ENCODE peak calls at places on chromosomes 5 and 9, in six cellular contexts. J is fibroblast of lung; N is GM12878; D is A549; G is CD4-positive, alpha-beta memory T cell; A is aorta. R is an unnamed sample. For H3K4me1, the result is how much of the 10 kb centered on the place peaks cover.

GRCh38 chr9:122418016-122418415 is 47.2 kb downstream of the PTGS1 start:
- DNase-seq in A (no peak), J (peak), G (no peak), N (no peak), D (no peak), R (no peak)

GRCh38 chr5:87121315-87122170 is 146.1 kb upstream of the RASA1 start:
- DNase-seq in N (peak), G (peak), A (no peak), J (peak), D (peak), R (peak)

GRCh38 chr5:150124111-150124557 is 31.5 kb downstream of the PDGFRB start:
- DNase-seq in D (no peak), J (no peak), A (peak), G (no peak), N (no peak), R (no peak)

GRCh38 chr5:62942384-62942783 is 363.8 kb downstream of the LRRC70 start:
- DNase-seq in A (no peak), D (no peak), G (no peak), N (no peak), J (no peak), R (no peak)

GRCh38 chr5:35248843-35249780 is 18.8 kb upstream of the PRLR start:
- DNase-seq in D (no peak), G (no peak), J (peak), N (no peak), A (no peak), R (no peak)

GRCh38 chr5:157963761-157964160 is 104.8 kb upstream of the CLINT1 start:
- DNase-seq in A (no peak), D (no peak), N (no peak), J (no peak), G (no peak), R (no peak)

GRCh38 chr9:93480262-93480661 is 26.9 kb upstream of the FAM120AOS start:
- DNase-seq in N (no peak), A (no peak), J (no peak), G (no peak), D (no peak), R (no peak)

GRCh38 chr9:6564868-6565267 is 80.7 kb downstream of the GLDC start:
- DNase-seq in D (no peak), G (no peak), J (peak), A (peak), N (no peak), R (no peak)

GRCh38 chr9:36827593-36827992 is 206.5 kb downstream of the PAX5 start:
- DNase-seq in D (no peak), N (no peak), J (no peak), A (no peak), G (no peak), R (no peak)

GRCh38 chr5:64680289-64680688 is 10.0 kb upstream of the SHISAL2B start:
- DNase-seq in G (no peak), J (no peak), D (no peak), N (no peak), A (no peak), R (no peak)

GRCh38 chr5:167167191-167167590 is 1124.3 kb upstream of the WWC1 start:
- DNase-seq in D (no peak), J (no peak), N (no peak), G (no peak), A (no peak), R (no peak)

GRCh38 chr5:178287091-178287790 is 54.6 kb upstream of the PHYKPL start:
- DNase-seq in G (no peak), J (no peak), N (no peak), D (no peak), A (peak), R (no peak)

GRCh38 chr5:88680253-88681132 is 202.5 kb downstream of the MEF2C start:
- DNase-seq in J (peak), N (no peak), D (peak), A (peak), G (peak), R (peak)

GRCh38 chr5:131525805-131526204 is 109.2 kb downstream of the RAPGEF6 start:
- DNase-seq in D (no peak), J (no peak), A (no peak), N (no peak), G (no peak), R (no peak)

GRCh38 chr5:141849371-141850182 is 28.6 kb downstream of the PCDH1 start:
- DNase-seq in J (peak), D (peak), N (no peak), A (peak), G (peak), R (peak)

GRCh38 chr5:122257000-122257399 is 55.0 kb upstream of the SNCAIP start:
- DNase-seq in J (no peak), N (no peak), G (no peak), A (no peak), D (no peak), R (no peak)

GRCh38 chr5:130436430-130436829 is 532.2 kb downstream of the CHSY3 start:
- DNase-seq in N (no peak), D (no peak), G (no peak), A (no peak), J (no peak), R (no peak)

GRCh38 chr5:362189-362588 is 40.7 kb downstream of the AHRR start:
- DNase-seq in N (no peak), A (no peak), J (no peak), D (no peak), G (no peak), R (peak)

GRCh38 chr5:151661096-151661495 is 25.6 kb downstream of the SPARC start:
- DNase-seq in G (no peak), J (no peak), A (no peak), D (no peak), N (no peak), R (no peak)
- H3K4me1 ChIP-seq in G (under half), J (under half), A (under half), D (under half), N (under half), R (under half)

GRCh38 chr5:107389769-107390168 is 281.0 kb downstream of the EFNA5 start:
- DNase-seq in N (no peak), A (no peak), J (no peak), G (no peak), D (no peak), R (no peak)
- H3K4me1 ChIP-seq in N (under half), A (under half), J (under half), G (under half), D (half or more), R (under half)

DNA sequence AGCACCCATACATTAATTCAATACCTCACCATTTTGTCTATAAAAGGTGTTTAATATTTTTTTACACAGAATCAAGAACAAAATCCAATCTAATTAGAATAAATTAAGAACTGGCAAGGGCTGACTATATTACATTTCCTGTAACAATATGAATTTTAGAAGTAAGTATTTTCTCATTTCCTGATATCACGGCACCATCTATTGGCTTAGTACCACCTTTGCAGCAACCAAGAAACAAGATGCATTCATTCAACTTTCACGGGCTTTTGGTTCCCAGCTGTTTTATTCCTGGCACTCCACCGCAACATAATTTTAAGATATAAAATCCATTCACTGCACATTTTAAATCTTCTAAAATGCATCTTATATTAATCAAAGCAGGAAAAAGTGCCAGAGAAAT is 20.6 kb downstream of the PSMB7 start:
- DNase-seq in N (no peak), J (no peak), G (no peak), A (no peak), D (no peak), R (no peak)
- H3K4me1 ChIP-seq in N (under half), J (under half), G (under half), A (under half), D (half or more), R (under half)

GRCh38 chr9:38042626-38043359 is 26.2 kb downstream of the SHB start:
- DNase-seq in A (no peak), N (no peak), G (no peak), J (no peak), D (no peak), R (no peak)
- H3K4me1 ChIP-seq in A (under half), N (under half), G (under half), J (under half), D (half or more), R (under half)

DNA sequence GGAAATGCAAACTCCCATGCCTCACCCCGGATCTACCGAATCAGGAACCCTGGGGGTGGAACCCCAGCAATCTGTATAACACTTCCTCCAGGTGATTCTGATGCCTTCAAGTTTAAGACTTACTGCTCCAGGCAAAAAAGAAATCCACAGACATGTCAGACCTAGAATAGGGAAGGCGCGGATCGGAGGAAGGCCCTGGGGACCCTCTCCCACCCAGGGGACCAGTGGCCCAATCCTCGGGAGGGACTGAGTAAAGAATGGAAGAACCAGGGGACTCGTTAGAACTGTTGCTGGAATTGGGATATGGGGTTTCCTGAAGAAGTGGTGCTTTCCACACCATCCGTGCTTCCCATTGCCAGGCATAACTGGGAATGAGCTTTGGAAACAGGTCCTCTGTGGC is 63.8 kb upstream of the SLC25A51 start:
- DNase-seq in J (no peak), D (no peak), A (peak), N (no peak), G (no peak), R (no peak)
- H3K4me1 ChIP-seq in J (under half), D (half or more), A (under half), N (under half), G (under half), R (under half)

R was measured in CD8-positive, alpha-beta T cell.